ENCODE peak calls at places on chromosomes 7 and 10, in four cellular contexts. O is SK-N-SH, M is GM12878, P is K562. Z is an unnamed sample.

GRCh38 chr10:19572056-19572455 is 244.2 kb upstream of the PLXDC2 start:
- DNase-seq in O (no peak), M (no peak), P (no peak), Z (no peak)

GRCh38 chr7:129829677-129830631 is 122.8 kb downstream of the UBE2H start:
- DNase-seq in O (peak), M (no peak), P (peak), Z (peak)

GRCh38 chr10:5488272-5489161 is 10.9 kb downstream of the CALML5 start:
- DNase-seq in O (no peak), M (no peak), P (no peak), Z (no peak)

GRCh38 chr10:95864906-95865813 is 42.6 kb upstream of the CC2D2B start:
- DNase-seq in O (peak), M (peak), P (peak), Z (no peak)

GRCh38 chr10:86363833-86364511 is 2.6 kb downstream of the GRID1 start:
- DNase-seq in O (no peak), M (no peak), P (no peak), Z (no peak)

GRCh38 chr7:42691030-42691639 is 220.7 kb downstream of the C7orf25 start:
- DNase-seq in O (peak), M (no peak), P (peak), Z (no peak)

GRCh38 chr10:89706011-89706410 is 4.6 kb downstream of the KIF20B start:
- DNase-seq in O (no peak), M (no peak), P (no peak), Z (no peak)

GRCh38 chr7:28615091-28615490 is 202.8 kb downstream of the CREB5 start:
- DNase-seq in O (no peak), M (no peak), P (peak), Z (no peak)

GRCh38 chr10:32104181-32104580 is 48.0 kb upstream of the KIF5B start:
- DNase-seq in O (no peak), M (no peak), P (no peak), Z (no peak)

GRCh38 chr7:99504281-99504602 is 220 bp upstream of the ZKSCAN5 start:
- DNase-seq in O (peak), M (no peak), P (no peak), Z (peak)

GRCh38 chr10:79387974-79388850 is 40.9 kb downstream of the PPIF start:
- DNase-seq in O (peak), M (no peak), P (peak), Z (peak)

GRCh38 chr10:130491011-130491697 is 355.0 kb downstream of the GLRX3 start:
- DNase-seq in O (no peak), M (no peak), P (no peak), Z (no peak)

GRCh38 chr10:92492748-92493240 is 81.1 kb downstream of the IDE start:
- DNase-seq in O (no peak), M (no peak), P (no peak), Z (no peak)

GRCh38 chr10:46525824-46526681 is 30.4 kb downstream of the GPRIN2 start:
- DNase-seq in O (no peak), M (no peak), P (no peak), Z (no peak)

GRCh38 chr10:101029520-101030309 is 1.2 kb downstream of the PDZD7 start:
- DNase-seq in O (no peak), M (no peak), P (no peak), Z (no peak)

GRCh38 chr7:129103561-129104324 is 40.8 kb upstream of the TSPAN33 start:
- DNase-seq in O (no peak), M (no peak), P (no peak), Z (no peak)

GRCh38 chr7:74212661-74213060 is 2.9 kb downstream of the LAT2 start:
- DNase-seq in O (no peak), M (no peak), P (no peak), Z (no peak)

GRCh38 chr10:1638889-1639418 is 98.4 kb downstream of the ADARB2 start:
- DNase-seq in O (no peak), M (no peak), P (no peak), Z (no peak)

GRCh38 chr10:66714741-66715140 is 211.1 kb upstream of the LRRTM3 start:
- DNase-seq in O (no peak), M (no peak), P (no peak), Z (no peak)

GRCh38 chr7:45890902-45891461 is 2.7 kb downstream of the IGFBP1 start:
- DNase-seq in O (peak), M (no peak), P (peak), Z (no peak)

GRCh38 chr10:52664629-52665028 is 108.0 kb downstream of the MBL2 start:
- DNase-seq in O (no peak), M (no peak), P (no peak), Z (no peak)

GRCh38 chr7:101159696-101160674 is 5.4 kb downstream of the VGF start:
- DNase-seq in O (peak), M (no peak), P (no peak), Z (no peak)

GRCh38 chr7:114842551-114843065 is 79.3 kb upstream of the MDFIC start:
- DNase-seq in O (no peak), M (no peak), P (no peak), Z (no peak)

GRCh38 chr10:133124357-133125211 is 35.4 kb upstream of the KNDC1 start:
- DNase-seq in O (peak), M (no peak), P (peak), Z (peak)

GRCh38 chr7:41445951-41446350 is 256.9 kb downstream of the INHBA start:
- DNase-seq in O (no peak), M (no peak), P (no peak), Z (no peak)

GRCh38 chr7:158266817-158267736 is 320.5 kb downstream of the PTPRN2 start:
- DNase-seq in O (no peak), M (no peak), P (no peak), Z (no peak)

GRCh38 chr7:18808026-18808425 is 309.4 kb downstream of the TWIST1 start:
- DNase-seq in O (no peak), M (no peak), P (no peak), Z (no peak)

GRCh38 chr10:11104772-11105675 is 87.4 kb downstream of the CELF2 start:
- DNase-seq in O (no peak), M (no peak), P (peak), Z (no peak)

GRCh38 chr10:129621694-129622093 is 154.7 kb downstream of the MGMT start:
- DNase-seq in O (no peak), M (no peak), P (no peak), Z (no peak)

GRCh38 chr7:23404546-23405239 is 65.6 kb downstream of the IGF2BP3 start:
- DNase-seq in O (no peak), M (no peak), P (no peak), Z (no peak)

GRCh38 chr7:37096341-37096740 is 352.3 kb downstream of the ELMO1 start:
- DNase-seq in O (no peak), M (no peak), P (no peak), Z (no peak)

GRCh38 chr10:128049226-128050010 is 76.8 kb downstream of the MKI67 start:
- DNase-seq in O (no peak), M (no peak), P (no peak), Z (no peak)
- TF ChIP-seq NRF1 in O (no peak), M (no peak), P (no peak), Z (no peak)

GRCh38 chr10:70750156-70750703 is 34.9 kb downstream of the TBATA start:
- DNase-seq in O (no peak), M (no peak), P (no peak), Z (no peak)
- TF ChIP-seq NRF1 in O (no peak), M (no peak), P (no peak), Z (no peak)

GRCh38 chr10:30185916-30186315 is 126.5 kb upstream of the JCAD start:
- DNase-seq in O (no peak), M (no peak), P (no peak), Z (no peak)

GRCh38 chr10:30187010-30187409 is 127.6 kb upstream of the JCAD start:
- DNase-seq in O (no peak), M (no peak), P (no peak), Z (no peak)

GRCh38 chr10:30188101-30188500 is 128.7 kb upstream of the JCAD start:
- DNase-seq in O (no peak), M (no peak), P (no peak), Z (no peak)

GRCh38 chr10:30184397-30185033 is 125.1 kb upstream of the JCAD start:
- DNase-seq in O (no peak), M (no peak), P (no peak), Z (no peak)

DNA sequence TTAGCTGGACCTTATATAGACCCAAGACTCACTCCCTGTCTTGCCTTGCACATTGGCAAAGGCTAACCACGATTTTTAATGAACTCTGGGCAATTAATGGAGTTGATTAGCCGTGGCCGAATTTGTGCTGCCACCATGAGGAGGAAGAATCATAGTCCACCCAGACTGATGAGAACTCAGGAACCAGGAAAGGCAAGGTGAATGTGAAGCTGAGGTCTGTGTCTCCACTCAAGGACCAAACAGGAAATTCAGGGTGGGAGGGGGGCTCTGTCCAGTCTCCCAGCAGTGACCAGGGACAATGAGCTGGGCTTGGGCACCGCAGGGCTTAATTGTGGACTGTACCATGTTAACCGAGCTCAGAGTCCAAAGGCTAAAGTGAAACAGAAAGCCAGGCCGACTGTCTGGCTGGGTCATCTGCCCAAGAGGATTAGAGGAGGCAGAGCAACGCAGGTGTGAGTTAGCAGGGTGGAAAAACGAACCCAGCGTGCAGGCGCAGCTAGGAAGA is 127.0 kb upstream of the JCAD start:
- DNase-seq in O (no peak), M (no peak), P (peak), Z (no peak)
- TF ChIP-seq NRF1 in O (no peak), M (no peak), P (no peak), Z (no peak)

DNA sequence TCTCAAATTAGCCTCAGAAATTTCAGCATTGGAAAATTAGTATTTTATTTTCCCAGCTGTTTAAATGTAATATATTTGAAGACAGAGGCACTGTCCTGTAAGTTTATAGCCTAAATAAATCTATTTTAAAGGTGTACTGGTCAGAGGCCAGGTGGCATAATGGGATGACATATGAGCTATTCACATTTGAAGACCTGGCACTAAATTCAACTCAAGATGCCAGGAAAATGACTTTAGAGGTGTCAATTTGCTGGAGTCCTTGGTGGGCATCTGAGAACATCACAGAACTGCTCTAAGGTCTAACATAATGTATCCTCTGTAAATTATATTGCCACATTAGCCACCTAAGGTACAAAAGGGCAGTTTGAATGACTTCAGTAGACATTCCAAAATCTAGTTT is 348.9 kb upstream of the BMPER start:
- DNase-seq in O (no peak), M (no peak), P (no peak), Z (no peak)
- TF ChIP-seq NRF1 in O (no peak), M (no peak), P (no peak), Z (no peak)

DNA sequence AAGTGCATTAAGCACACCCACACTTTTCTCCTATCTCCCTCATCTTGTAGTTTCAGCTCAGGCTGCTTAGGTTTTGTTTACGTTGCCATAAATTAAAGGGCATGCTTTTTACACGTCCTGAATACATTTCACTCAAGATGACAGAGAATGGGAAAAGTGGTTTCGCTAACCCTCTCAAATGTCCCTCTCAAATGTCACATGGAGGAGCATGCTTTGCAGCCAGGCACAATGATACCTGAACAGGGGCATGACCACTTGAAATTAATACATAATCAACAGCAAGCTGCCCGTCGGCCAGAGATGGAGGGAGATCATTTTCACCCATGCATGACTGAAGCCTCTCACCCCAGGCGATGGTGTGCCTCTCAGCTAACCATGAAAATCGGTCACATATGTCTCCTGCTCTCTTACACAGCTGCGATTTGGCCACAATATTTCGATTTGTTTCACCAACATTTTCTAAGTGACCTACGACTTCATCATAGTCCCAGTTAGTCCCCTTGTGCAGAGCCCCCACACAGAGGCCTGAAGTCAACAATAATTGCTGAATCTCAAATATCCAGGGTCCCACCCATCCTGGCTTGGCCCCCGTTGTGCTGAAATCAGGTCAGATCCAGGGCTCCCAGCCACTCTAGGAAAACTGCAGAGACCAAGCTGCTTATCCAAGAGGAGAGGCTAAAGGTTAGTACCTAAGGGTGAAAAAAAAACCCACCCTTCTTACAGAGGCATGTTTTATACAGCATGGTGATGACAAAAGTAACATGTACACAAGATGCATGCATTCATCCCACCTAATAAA is 373.8 kb upstream of the NFE2L3 start:
- DNase-seq in O (peak), M (no peak), P (no peak), Z (no peak)
- TF ChIP-seq NRF1 in O (no peak), M (no peak), P (no peak), Z (no peak)

GRCh38 chr7:104137971-104138370 is 69.8 kb downstream of the ORC5 start:
- DNase-seq in O (no peak), M (no peak), P (no peak), Z (peak)
- TF ChIP-seq NRF1 in O (no peak), M (no peak), P (no peak), Z (no peak)

GRCh38 chr10:61140765-61141392 is 196.9 kb upstream of the RHOBTB1 start:
- DNase-seq in O (peak), M (no peak), P (peak), Z (no peak)

GRCh38 chr10:61136151-61136550 is 192.2 kb upstream of the RHOBTB1 start:
- DNase-seq in O (no peak), M (no peak), P (no peak), Z (no peak)

GRCh38 chr10:61135276-61135721 is 191.3 kb upstream of the RHOBTB1 start:
- DNase-seq in O (no peak), M (peak), P (no peak), Z (no peak)

GRCh38 chr10:61139230-61139928 is 195.4 kb upstream of the RHOBTB1 start:
- DNase-seq in O (no peak), M (no peak), P (no peak), Z (no peak)

GRCh38 chr10:61138728-61139127 is 194.7 kb upstream of the RHOBTB1 start:
- DNase-seq in O (no peak), M (no peak), P (no peak), Z (no peak)
- TF ChIP-seq NRF1 in O (no peak), M (no peak), P (no peak), Z (no peak)

DNA sequence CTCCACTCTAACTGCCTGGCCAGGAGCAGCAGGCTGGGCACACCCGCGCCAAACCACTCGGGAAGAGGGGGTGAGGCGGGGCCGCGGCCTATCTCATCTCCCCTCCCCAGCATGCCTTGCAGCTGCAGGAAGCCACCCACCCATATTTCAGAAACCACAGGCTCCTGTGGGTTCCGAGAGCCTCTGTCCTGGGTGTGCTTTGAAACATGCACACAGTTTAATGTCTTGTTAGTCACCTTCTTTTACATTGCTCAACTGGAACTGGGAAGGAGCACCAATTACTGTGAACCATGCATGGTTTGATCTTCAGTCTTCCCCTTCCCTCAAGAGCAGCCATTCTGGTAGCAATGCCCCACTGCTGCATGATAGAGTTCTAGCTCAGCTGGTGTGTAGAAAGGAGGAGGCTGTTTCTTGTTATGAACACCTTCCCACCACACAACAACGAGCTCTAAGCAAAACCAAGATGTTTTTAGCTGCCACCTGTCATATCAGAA is 37.6 kb upstream of the IKZF1 start:
- DNase-seq in O (no peak), M (peak), P (peak), Z (no peak)
- TF ChIP-seq NRF1 in O (no peak), M (no peak), P (no peak), Z (no peak)

GRCh38 chr7:48261696-48262095 is 90.4 kb downstream of the ABCA13 start:
- DNase-seq in O (no peak), M (no peak), P (no peak), Z (no peak)
- TF ChIP-seq NRF1 in O (no peak), M (no peak), P (no peak), Z (no peak)